ENCODE peak calls at places on chromosomes 5 and 9, in seven cellular contexts. K is ovary; D is brain microvascular endothelial cell; M is psoas muscle; N is CD4-positive, CD25-positive, alpha-beta regulatory T cell; I is H1; X is stomach. Y is an unnamed sample.

GRCh38 chr9:69675563-69675962 is 3.4 kb upstream of the APBA1 start:
- DNase-seq in K (no peak), D (no peak), M (no peak), N (no peak), I (no peak), X (no peak), Y (no peak)

GRCh38 chr9:86994231-86994630 is 46.9 kb upstream of the GAS1 start:
- DNase-seq in K (no peak), D (no peak), M (no peak), N (no peak), I (no peak), X (no peak), Y (no peak)

GRCh38 chr5:39399135-39400036 is 25.4 kb downstream of the DAB2 start:
- DNase-seq in K (no peak), D (peak; percentile 92), M (no peak), N (peak; percentile 5), I (no peak), X (no peak), Y (no peak)

GRCh38 chr5:66239034-66239433 is 94.9 kb downstream of the SREK1 start:
- DNase-seq in K (no peak), D (no peak), M (no peak), N (peak; percentile 6), I (no peak), X (no peak), Y (no peak)

GRCh38 chr5:6767481-6768063 is 54.3 kb downstream of the TENT4A start:
- DNase-seq in K (no peak), D (no peak), M (no peak), N (no peak), I (no peak), X (no peak), Y (no peak)

GRCh38 chr5:37849641-37850040 is 9.8 kb upstream of the GDNF start:
- DNase-seq in K (no peak), D (no peak), M (no peak), N (no peak), I (no peak), X (no peak), Y (no peak)

GRCh38 chr5:5602554-5602953 is 180.1 kb downstream of the ICE1 start:
- DNase-seq in K (no peak), D (no peak), M (no peak), N (no peak), I (no peak), X (no peak), Y (no peak)

GRCh38 chr5:142245776-142246175 is 79.0 kb downstream of the SPRY4 start:
- DNase-seq in K (no peak), D (no peak), M (no peak), N (no peak), I (no peak), X (no peak), Y (no peak)

GRCh38 chr9:21381752-21382339 is 3.4 kb downstream of the IFNA2 start:
- DNase-seq in K (no peak), D (no peak), M (no peak), N (peak; percentile 39), I (no peak), X (no peak), Y (no peak)

GRCh38 chr9:105608685-105609598 is 51.0 kb downstream of the FKTN start:
- DNase-seq in K (no peak), D (peak; percentile 11), M (no peak), N (peak; percentile 62), I (no peak), X (no peak), Y (no peak)

GRCh38 chr5:74034738-74035137 is 408.7 kb downstream of the ARHGEF28 start:
- DNase-seq in K (no peak), D (peak; percentile 82), M (no peak), N (no peak), I (no peak), X (no peak), Y (no peak)

GRCh38 chr5:111829701-111830100 is 72.7 kb upstream of the NREP start:
- DNase-seq in K (no peak), D (peak; percentile 96), M (no peak), N (no peak), I (no peak), X (no peak), Y (no peak)

GRCh38 chr9:70004310-70004709 is 39.3 kb upstream of the MAMDC2 start:
- DNase-seq in K (no peak), D (peak; percentile 37), M (no peak), N (no peak), I (no peak), X (no peak), Y (no peak)

GRCh38 chr5:83895860-83896259 is 175.2 kb upstream of the HAPLN1 start:
- DNase-seq in K (no peak), D (peak; percentile 49), M (no peak), N (no peak), I (no peak), X (no peak), Y (no peak)

GRCh38 chr9:121261107-121261460 is 6.9 kb upstream of the GSN start:
- DNase-seq in K (no peak), D (no peak), M (peak; percentile 13), N (no peak), I (no peak), X (no peak), Y (no peak)

GRCh38 chr5:5315068-5315835 is 107.2 kb upstream of the ICE1 start:
- DNase-seq in K (no peak), D (peak; percentile 2), M (no peak), N (no peak), I (no peak), X (no peak), Y (no peak)

GRCh38 chr5:113985505-113985904 is 376.4 kb upstream of the KCNN2 start:
- DNase-seq in K (no peak), D (no peak), M (no peak), N (no peak), I (no peak), X (no peak), Y (no peak)

GRCh38 chr9:110922145-110922544 is 116.1 kb downstream of the LPAR1 start:
- DNase-seq in K (no peak), D (no peak), M (no peak), N (no peak), I (no peak), X (no peak), Y (no peak)

GRCh38 chr5:176373100-176373818 is 8.0 kb downstream of the ARL10 start:
- DNase-seq in K (peak; percentile 66), D (no peak), M (no peak), N (no peak), I (no peak), X (no peak), Y (no peak)

GRCh38 chr9:130866474-130866965 is 30.1 kb downstream of the QRFP start:
- DNase-seq in K (peak; percentile 67), D (peak; percentile 82), M (peak; percentile 59), N (peak; percentile 68), I (peak; percentile 85), X (peak; percentile 82), Y (no peak)

GRCh38 chr9:115170674-115171073 is 52.7 kb upstream of the TNC start:
- DNase-seq in K (no peak), D (peak; percentile 24), M (peak; percentile 13), N (no peak), I (no peak), X (no peak), Y (no peak)

GRCh38 chr5:108255468-108255867 is 126.4 kb downstream of the FBXL17 start:
- DNase-seq in K (no peak), D (no peak), M (no peak), N (no peak), I (no peak), X (no peak), Y (no peak)

GRCh38 chr9:77305622-77306365 is 128.5 kb downstream of the VPS13A start:
- DNase-seq in K (no peak), D (no peak), M (no peak), N (no peak), I (no peak), X (no peak), Y (no peak)

GRCh38 chr5:53490747-53491146 is 10.3 kb downstream of the FST start:
- DNase-seq in K (no peak), D (peak; percentile 42), M (no peak), N (no peak), I (no peak), X (no peak), Y (no peak)

GRCh38 chr5:125446986-125447385 is 700.5 kb upstream of the ZNF608 start:
- DNase-seq in K (no peak), D (peak; percentile 77), M (no peak), N (no peak), I (no peak), X (no peak), Y (no peak)

GRCh38 chr9:90770339-90770738 is 31.3 kb upstream of the SYK start:
- DNase-seq in K (no peak), D (no peak), M (no peak), N (no peak), I (no peak), X (no peak), Y (no peak)

GRCh38 chr5:95818181-95819147 is 4.1 kb downstream of the GLRX start:
- DNase-seq in K (no peak), D (no peak), M (no peak), N (no peak), I (no peak), X (peak; percentile 33), Y (no peak)

DNA sequence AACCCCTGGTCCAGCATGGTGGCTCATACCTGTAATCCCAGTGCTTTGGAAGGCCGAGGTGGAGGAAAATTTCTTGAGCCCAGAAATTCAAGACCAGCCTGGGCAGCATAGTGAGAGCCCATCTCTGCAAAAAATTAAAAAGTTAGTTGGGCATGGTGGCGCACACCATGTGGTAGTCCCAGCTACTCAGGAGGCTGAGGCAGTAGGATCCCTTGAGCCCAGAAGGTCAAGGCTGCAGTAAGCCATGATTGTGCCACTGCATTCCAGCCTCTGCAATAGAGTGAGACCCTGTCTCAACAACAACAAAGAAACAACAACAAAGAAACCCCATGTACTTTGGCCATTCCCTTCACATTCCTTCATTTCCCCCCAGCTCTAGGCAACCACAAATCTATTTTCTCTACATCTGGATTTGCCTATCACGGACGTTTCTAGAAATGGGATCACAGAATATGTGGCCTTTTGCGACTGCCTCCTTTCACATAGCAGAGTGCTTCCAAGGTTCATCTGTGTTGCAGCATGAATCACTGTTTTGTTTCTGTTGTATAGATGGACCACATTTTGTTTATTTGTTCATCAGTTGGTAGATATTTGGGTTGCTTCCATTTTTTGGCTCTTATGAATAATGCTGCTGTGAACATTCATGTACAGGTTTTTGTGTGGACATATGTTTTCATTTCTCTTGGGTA is 17.9 kb downstream of the MIGA2 start:
- DNase-seq in K (no peak), D (no peak), M (no peak), N (no peak), I (no peak), X (no peak), Y (no peak)
- H3K27ac ChIP-seq in K (no peak overlapping the region), D (no peak overlapping the region), M (no peak overlapping the region), N (no peak overlapping the region), I (no peak overlapping the region), X (no peak overlapping the region), Y (no peak overlapping the region)

GRCh38 chr9:32385885-32386283 is 1.4 kb downstream of the ACO1 start:
- DNase-seq in K (no peak), D (no peak), M (no peak), N (no peak), I (no peak), X (no peak), Y (no peak)
- H3K4me3 ChIP-seq in K (no peak overlapping the region), D (peak overlapping the region; percentile 94), M (no peak overlapping the region), N (no peak overlapping the region), I (no peak overlapping the region), X (no peak overlapping the region), Y (peak overlapping the region; percentile 95)

GRCh38 chr9:136596219-136596616 is 50.4 kb upstream of the NOTCH1 start:
- DNase-seq in K (no peak), D (no peak), M (no peak), N (no peak), I (no peak), X (no peak), Y (no peak)
- H3K27ac ChIP-seq in K (no peak overlapping the region), D (no peak overlapping the region), M (no peak overlapping the region), N (no peak overlapping the region), I (no peak overlapping the region), X (no peak overlapping the region), Y (no peak overlapping the region)

GRCh38 chr9:97636903-97637302 is 3.3 kb downstream of the NCBP1 start:
- DNase-seq in K (no peak), D (no peak), M (no peak), N (no peak), I (no peak), X (no peak), Y (no peak)
- H3K4me3 ChIP-seq in K (no peak overlapping the region), D (no peak overlapping the region), M (peak overlapping the region; percentile 90), N (peak overlapping the region; percentile 63), I (no peak overlapping the region), X (no peak overlapping the region), Y (no peak overlapping the region)